ENCODE peak calls at places on chromosomes 5 and 9, in five cellular contexts. M is lung microvascular endothelial cell; S is activated CD4-positive, CD25-positive, alpha-beta regulatory T cell; P is kidney tubule cell; L is heart left ventricle. A is an unnamed sample.

GRCh38 chr5:44807269-44807668 is 1.5 kb upstream of the MRPS30 start:
- DNase-seq in M (no peak), L (no peak), S (no peak), P (peak; percentile 43), A (no peak)

GRCh38 chr5:39599721-39600431 is 175.1 kb upstream of the DAB2 start:
- DNase-seq in L (no peak), M (peak; percentile 44), P (peak; percentile 29), S (no peak), A (no peak)

GRCh38 chr5:126872558-126873349 is 95.8 kb downstream of the LMNB1 start:
- DNase-seq in M (no peak), P (no peak), S (no peak), L (no peak), A (no peak)

GRCh38 chr9:99140685-99141314 is 35.9 kb downstream of the TGFBR1 start:
- DNase-seq in P (peak; percentile 58), M (peak; percentile 76), S (peak; percentile 2), L (peak; percentile 34), A (no peak)

GRCh38 chr5:111583761-111584203 is 71.4 kb upstream of the STARD4 start:
- DNase-seq in P (no peak), S (no peak), L (no peak), M (no peak), A (no peak)

GRCh38 chr5:22649076-22649475 is 204.1 kb downstream of the CDH12 start:
- DNase-seq in P (no peak), S (no peak), L (no peak), M (peak; percentile 61), A (no peak)

GRCh38 chr5:119521232-119521631 is 68.9 kb downstream of the HSD17B4 start:
- DNase-seq in L (no peak), P (no peak), S (no peak), M (no peak), A (no peak)

GRCh38 chr9:135455401-135456030 is 24.1 kb upstream of the PPP1R26 start:
- DNase-seq in M (no peak), L (no peak), S (no peak), P (no peak), A (no peak)

GRCh38 chr9:131240047-131240921 is 36.0 kb downstream of the FAM78A start:
- DNase-seq in P (no peak), M (no peak), S (no peak), L (no peak), A (no peak)

GRCh38 chr9:134318941-134319305 is 7.3 kb upstream of the RXRA start:
- DNase-seq in L (peak; percentile 10), M (no peak), P (no peak), S (no peak), A (peak; percentile 33)

GRCh38 chr5:149195337-149195887 is 54.1 kb downstream of the ABLIM3 start:
- DNase-seq in M (peak; percentile 92), P (no peak), S (no peak), L (peak; percentile 62), A (no peak)

GRCh38 chr5:175561085-175561484 is 82.7 kb downstream of the SFXN1 start:
- DNase-seq in P (no peak), M (no peak), L (no peak), S (no peak), A (no peak)

GRCh38 chr5:167644619-167645018 is 646.8 kb upstream of the WWC1 start:
- DNase-seq in S (no peak), M (no peak), L (no peak), P (peak; percentile 25), A (no peak)

GRCh38 chr9:31799953-31800609 is 584.4 kb upstream of the ACO1 start:
- DNase-seq in P (peak; percentile 45), M (peak; percentile 75), S (no peak), L (no peak), A (no peak)

GRCh38 chr9:87513171-87513570 is 15.5 kb downstream of the DAPK1 start:
- DNase-seq in S (no peak), M (peak; percentile 77), L (no peak), P (peak; percentile 25), A (no peak)

GRCh38 chr5:175635854-175636253 is 22.0 kb upstream of the HRH2 start:
- DNase-seq in M (no peak), P (no peak), S (no peak), L (no peak), A (no peak)

A was measured in upper lobe of left lung.